ENCODE peak calls at places on chromosome X, in five cellular contexts. One of them, this sample, is unnamed.

GRCh38 chrX:48538641-48539344 is 721 bp upstream of the TBC1D25 start:
- DNase-seq in AG10803: no peak
- DNase-seq in right cardiac atrium: no peak
- DNase-seq in NCI-H2171 treated with DMSO at 0.1 percent for 48 hours: no peak
- DNase-seq in 8988T: no peak
- DNase-seq in this sample: no peak

GRCh38 chrX:13257223-13258051 is 62.4 kb downstream of the ATXN3L start:
- DNase-seq in AG10803: no peak
- DNase-seq in right cardiac atrium: no peak
- DNase-seq in NCI-H2171 treated with DMSO at 0.1 percent for 48 hours: no peak
- DNase-seq in 8988T: no peak
- DNase-seq in this sample: no peak

GRCh38 chrX:27186671-27187070 is 276.5 kb downstream of the PPP4R3C start:
- DNase-seq in AG10803: peak; percentile 3
- DNase-seq in right cardiac atrium: no peak
- DNase-seq in NCI-H2171 treated with DMSO at 0.1 percent for 48 hours: peak; percentile 57
- DNase-seq in 8988T: no peak
- DNase-seq in this sample: peak; percentile 18

GRCh38 chrX:49846545-49846944 is 17.4 kb downstream of the PAGE4 start:
- DNase-seq in AG10803: no peak
- DNase-seq in right cardiac atrium: no peak
- DNase-seq in NCI-H2171 treated with DMSO at 0.1 percent for 48 hours: no peak
- DNase-seq in 8988T: no peak
- DNase-seq in this sample: no peak

GRCh38 chrX:56727531-56727930 is 1.5 kb upstream of the NBDY start:
- DNase-seq in AG10803: no peak
- DNase-seq in right cardiac atrium: no peak
- DNase-seq in NCI-H2171 treated with DMSO at 0.1 percent for 48 hours: no peak
- DNase-seq in 8988T: no peak
- DNase-seq in this sample: no peak

GRCh38 chrX:74534569-74535038 is 79.8 kb downstream of the RLIM start:
- DNase-seq in AG10803: peak; percentile 56
- DNase-seq in right cardiac atrium: no peak
- DNase-seq in NCI-H2171 treated with DMSO at 0.1 percent for 48 hours: no peak
- DNase-seq in 8988T: no peak
- DNase-seq in this sample: no peak

GRCh38 chrX:121356850-121357171 is 309.4 kb downstream of the GLUD2 start:
- DNase-seq in AG10803: no peak
- DNase-seq in right cardiac atrium: no peak
- DNase-seq in NCI-H2171 treated with DMSO at 0.1 percent for 48 hours: no peak
- DNase-seq in 8988T: no peak
- DNase-seq in this sample: no peak

GRCh38 chrX:63250253-63250868 is 100.8 kb downstream of the SPIN4 start:
- DNase-seq in AG10803: peak; percentile 89
- DNase-seq in right cardiac atrium: no peak
- DNase-seq in NCI-H2171 treated with DMSO at 0.1 percent for 48 hours: no peak
- DNase-seq in 8988T: no peak
- DNase-seq in this sample: peak; percentile 35

GRCh38 chrX:109831326-109831985 is 98.4 kb upstream of the ACSL4 start:
- DNase-seq in AG10803: no peak
- DNase-seq in right cardiac atrium: no peak
- DNase-seq in NCI-H2171 treated with DMSO at 0.1 percent for 48 hours: no peak
- DNase-seq in 8988T: no peak
- DNase-seq in this sample: no peak

GRCh38 chrX:9888953-9889470 is 78.1 kb upstream of the CLDN34 start:
- DNase-seq in AG10803: peak; percentile 36
- DNase-seq in right cardiac atrium: no peak
- DNase-seq in NCI-H2171 treated with DMSO at 0.1 percent for 48 hours: no peak
- DNase-seq in 8988T: no peak
- DNase-seq in this sample: no peak

GRCh38 chrX:136028383-136028984 is 43.2 kb downstream of the SLC9A6 start:
- DNase-seq in AG10803: peak; percentile 66
- DNase-seq in right cardiac atrium: no peak
- DNase-seq in NCI-H2171 treated with DMSO at 0.1 percent for 48 hours: peak; percentile 40
- DNase-seq in 8988T: peak; percentile 15
- DNase-seq in this sample: no peak

GRCh38 chrX:9291666-9292065 is 173.2 kb upstream of the TBL1X start:
- DNase-seq in AG10803: no peak
- DNase-seq in right cardiac atrium: no peak
- DNase-seq in NCI-H2171 treated with DMSO at 0.1 percent for 48 hours: peak; percentile 82
- DNase-seq in 8988T: no peak
- DNase-seq in this sample: peak; percentile 73

GRCh38 chrX:108298165-108298602 is 140.0 kb downstream of the COL4A6 start:
- DNase-seq in AG10803: no peak
- DNase-seq in right cardiac atrium: no peak
- DNase-seq in NCI-H2171 treated with DMSO at 0.1 percent for 48 hours: no peak
- DNase-seq in 8988T: no peak
- DNase-seq in this sample: peak; percentile 4

GRCh38 chrX:48471504-48471903 is 1.4 kb upstream of the SLC38A5 start:
- DNase-seq in AG10803: no peak
- DNase-seq in right cardiac atrium: no peak
- DNase-seq in NCI-H2171 treated with DMSO at 0.1 percent for 48 hours: no peak
- DNase-seq in 8988T: no peak
- DNase-seq in this sample: no peak

GRCh38 chrX:24147165-24147564 is 2.4 kb upstream of the ZFX start:
- DNase-seq in AG10803: no peak
- DNase-seq in right cardiac atrium: no peak
- DNase-seq in NCI-H2171 treated with DMSO at 0.1 percent for 48 hours: no peak
- DNase-seq in 8988T: no peak
- DNase-seq in this sample: no peak

GRCh38 chrX:9988762-9989161 is 21.6 kb downstream of the CLDN34 start:
- DNase-seq in AG10803: no peak
- DNase-seq in right cardiac atrium: no peak
- DNase-seq in NCI-H2171 treated with DMSO at 0.1 percent for 48 hours: no peak
- DNase-seq in 8988T: no peak
- DNase-seq in this sample: no peak

GRCh38 chrX:683572-683971 is 53.0 kb downstream of the SHOX start:
- DNase-seq in AG10803: no peak
- DNase-seq in right cardiac atrium: no peak
- DNase-seq in NCI-H2171 treated with DMSO at 0.1 percent for 48 hours: no peak
- DNase-seq in 8988T: no peak
- DNase-seq in this sample: no peak

GRCh38 chrX:58025979-58026378 is 115.7 kb upstream of the ZXDA start:
- DNase-seq in AG10803: peak; percentile 23
- DNase-seq in right cardiac atrium: peak; percentile 19
- DNase-seq in NCI-H2171 treated with DMSO at 0.1 percent for 48 hours: peak; percentile 13
- DNase-seq in 8988T: peak; percentile 8
- DNase-seq in this sample: no peak

GRCh38 chrX:68978211-68978780 is 149.5 kb downstream of the EFNB1 start:
- DNase-seq in AG10803: peak; percentile 49
- DNase-seq in right cardiac atrium: no peak
- DNase-seq in NCI-H2171 treated with DMSO at 0.1 percent for 48 hours: no peak
- DNase-seq in 8988T: no peak
- DNase-seq in this sample: peak; percentile 41

GRCh38 chrX:6149231-6149870 is 79.3 kb downstream of the NLGN4X start:
- DNase-seq in AG10803: no peak
- DNase-seq in right cardiac atrium: no peak
- DNase-seq in NCI-H2171 treated with DMSO at 0.1 percent for 48 hours: no peak
- DNase-seq in 8988T: no peak
- DNase-seq in this sample: no peak

GRCh38 chrX:148043456-148043855 is 62.3 kb downstream of the FMR1NB start:
- DNase-seq in AG10803: peak; percentile 71
- DNase-seq in right cardiac atrium: no peak
- DNase-seq in NCI-H2171 treated with DMSO at 0.1 percent for 48 hours: no peak
- DNase-seq in 8988T: no peak
- DNase-seq in this sample: no peak

GRCh38 chrX:10617964-10618342 is 2.4 kb downstream of the MID1 start:
- DNase-seq in AG10803: peak; percentile 26
- DNase-seq in right cardiac atrium: no peak
- DNase-seq in NCI-H2171 treated with DMSO at 0.1 percent for 48 hours: peak; percentile 83
- DNase-seq in 8988T: no peak
- DNase-seq in this sample: peak; percentile 18

GRCh38 chrX:15988661-15989603 is 134.3 kb upstream of the AP1S2 start:
- DNase-seq in AG10803: peak; percentile 83
- DNase-seq in right cardiac atrium: no peak
- DNase-seq in NCI-H2171 treated with DMSO at 0.1 percent for 48 hours: peak; percentile 0
- DNase-seq in 8988T: no peak
- DNase-seq in this sample: no peak

GRCh38 chrX:40952855-40953254 is 132.4 kb upstream of the USP9X start:
- DNase-seq in AG10803: no peak
- DNase-seq in right cardiac atrium: no peak
- DNase-seq in NCI-H2171 treated with DMSO at 0.1 percent for 48 hours: no peak
- DNase-seq in 8988T: no peak
- DNase-seq in this sample: no peak

GRCh38 chrX:72349190-72349589 is 43.5 kb upstream of the CITED1 start:
- DNase-seq in AG10803: no peak
- DNase-seq in right cardiac atrium: no peak
- DNase-seq in NCI-H2171 treated with DMSO at 0.1 percent for 48 hours: no peak
- DNase-seq in 8988T: no peak
- DNase-seq in this sample: no peak

GRCh38 chrX:150845091-150845490 is 53.4 kb downstream of the CD99L2 start:
- DNase-seq in AG10803: no peak
- DNase-seq in right cardiac atrium: no peak
- DNase-seq in NCI-H2171 treated with DMSO at 0.1 percent for 48 hours: no peak
- DNase-seq in 8988T: no peak
- DNase-seq in this sample: no peak

GRCh38 chrX:40318076-40318475 is 220.3 kb upstream of the BCOR start:
- DNase-seq in AG10803: no peak
- DNase-seq in right cardiac atrium: no peak
- DNase-seq in NCI-H2171 treated with DMSO at 0.1 percent for 48 hours: no peak
- DNase-seq in 8988T: no peak
- DNase-seq in this sample: no peak

GRCh38 chrX:120311632-120312000 is 355 bp upstream of the TMEM255A start:
- DNase-seq in AG10803: no peak
- DNase-seq in right cardiac atrium: no peak
- DNase-seq in NCI-H2171 treated with DMSO at 0.1 percent for 48 hours: no peak
- DNase-seq in 8988T: no peak
- DNase-seq in this sample: no peak

GRCh38 chrX:15050395-15050794 is 177.2 kb downstream of the MOSPD2 start:
- DNase-seq in AG10803: no peak
- DNase-seq in right cardiac atrium: no peak
- DNase-seq in NCI-H2171 treated with DMSO at 0.1 percent for 48 hours: no peak
- DNase-seq in 8988T: no peak
- DNase-seq in this sample: no peak

GRCh38 chrX:53263597-53264094 is 17.7 kb downstream of the IQSEC2 start:
- DNase-seq in AG10803: peak; percentile 63
- DNase-seq in right cardiac atrium: no peak
- DNase-seq in NCI-H2171 treated with DMSO at 0.1 percent for 48 hours: no peak
- DNase-seq in 8988T: no peak
- DNase-seq in this sample: no peak

GRCh38 chrX:46979340-46979739 is 67.1 kb downstream of the JADE3 start:
- DNase-seq in AG10803: peak; percentile 62
- DNase-seq in right cardiac atrium: no peak
- DNase-seq in NCI-H2171 treated with DMSO at 0.1 percent for 48 hours: no peak
- DNase-seq in 8988T: no peak
- DNase-seq in this sample: no peak

GRCh38 chrX:19487520-19488200 is 27.6 kb downstream of the MAP3K15 start:
- DNase-seq in AG10803: no peak
- DNase-seq in right cardiac atrium: no peak
- DNase-seq in NCI-H2171 treated with DMSO at 0.1 percent for 48 hours: no peak
- DNase-seq in 8988T: no peak
- DNase-seq in this sample: no peak

GRCh38 chrX:41108007-41108683 is 22.9 kb downstream of the USP9X start:
- DNase-seq in AG10803: no peak
- DNase-seq in right cardiac atrium: no peak
- DNase-seq in NCI-H2171 treated with DMSO at 0.1 percent for 48 hours: no peak
- DNase-seq in 8988T: no peak
- DNase-seq in this sample: no peak

GRCh38 chrX:41333744-41333993 is 293 bp upstream of the DDX3X start:
- DNase-seq in AG10803: peak; percentile 83
- DNase-seq in right cardiac atrium: peak; percentile 85
- DNase-seq in NCI-H2171 treated with DMSO at 0.1 percent for 48 hours: peak; percentile 86
- DNase-seq in 8988T: peak; percentile 53
- DNase-seq in this sample: peak; percentile 58

GRCh38 chrX:66553973-66554372 is 84.9 kb downstream of the EDA2R start:
- DNase-seq in AG10803: no peak
- DNase-seq in right cardiac atrium: no peak
- DNase-seq in NCI-H2171 treated with DMSO at 0.1 percent for 48 hours: no peak
- DNase-seq in 8988T: no peak
- DNase-seq in this sample: no peak

GRCh38 chrX:39826813-39827543 is 270.8 kb downstream of the BCOR start:
- DNase-seq in AG10803: no peak
- DNase-seq in right cardiac atrium: no peak
- DNase-seq in NCI-H2171 treated with DMSO at 0.1 percent for 48 hours: peak; percentile 51
- DNase-seq in 8988T: no peak
- DNase-seq in this sample: no peak

GRCh38 chrX:148771440-148771839 is 271.0 kb downstream of the AFF2 start:
- DNase-seq in AG10803: no peak
- DNase-seq in right cardiac atrium: no peak
- DNase-seq in NCI-H2171 treated with DMSO at 0.1 percent for 48 hours: no peak
- DNase-seq in 8988T: no peak
- DNase-seq in this sample: no peak

GRCh38 chrX:475926-476723 is 89.4 kb upstream of the PPP2R3B start:
- DNase-seq in AG10803: peak; percentile 57
- DNase-seq in right cardiac atrium: no peak
- DNase-seq in NCI-H2171 treated with DMSO at 0.1 percent for 48 hours: no peak
- DNase-seq in 8988T: no peak
- DNase-seq in this sample: no peak